ENCODE peak calls at places on chromosomes 11 and 22, in nine cellular contexts. Y is GM23338, B is astrocyte of the spinal cord, I is neural progenitor cell, D is fibroblast of pulmonary artery, U is PC-3, Z is SK-N-SH, F is lower lobe of right lung, L is GM10248. W is an unnamed sample.
A peak's percentile ranks its signal among the peaks of the same experiment; 100 is the strongest.

GRCh38 chr22:24952837-24953293 is 349 bp downstream of the KIAA1671 start:
- DNase-seq in Y (peak; percentile 88), B (peak; percentile 64), I (peak; percentile 88), D (peak; percentile 72), U (peak; percentile 71), Z (peak; percentile 84), F (peak; percentile 76), L (no peak), W (no peak)

GRCh38 chr11:95922536-95923440 is 1.1 kb downstream of the MTMR2 start:
- DNase-seq in Y (no peak), B (peak; percentile 27), I (no peak), D (peak; percentile 26), U (peak; percentile 36), Z (no peak), F (no peak), L (no peak), W (no peak)

GRCh38 chr11:87972133-87972532 is 203.1 kb downstream of the RAB38 start:
- DNase-seq in Y (no peak), B (no peak), I (no peak), D (no peak), U (no peak), Z (no peak), F (no peak), L (peak; percentile 10), W (no peak)

GRCh38 chr22:19990609-19991394 is 25.8 kb downstream of the ARVCF start:
- DNase-seq in Y (no peak), B (no peak), I (no peak), D (no peak), U (no peak), Z (peak; percentile 78), F (no peak), L (no peak), W (no peak)

GRCh38 chr11:69546735-69547370 is 65.4 kb downstream of the LINC01488 start:
- DNase-seq in Y (no peak), B (no peak), I (no peak), D (no peak), U (no peak), Z (no peak), F (peak; percentile 17), L (peak; percentile 64), W (no peak)

GRCh38 chr11:70828498-70829159 is 423.7 kb downstream of the SHANK2 start:
- DNase-seq in Y (no peak), B (no peak), I (no peak), D (no peak), U (no peak), Z (peak; percentile 53), F (no peak), L (no peak), W (no peak)

GRCh38 chr11:57321996-57322880 is 2.5 kb downstream of the TNKS1BP1 start:
- DNase-seq in Y (peak; percentile 86), B (peak; percentile 97), I (peak; percentile 88), D (peak; percentile 99), U (peak; percentile 93), Z (peak; percentile 85), F (peak; percentile 92), L (no peak), W (peak; percentile 94)

GRCh38 chr11:11450744-11451362 is 97.8 kb upstream of the CSNK2A3 start:
- DNase-seq in Y (no peak), B (peak; percentile 9), I (no peak), D (peak; percentile 24), U (peak; percentile 51), Z (no peak), F (no peak), L (no peak), W (no peak)

GRCh38 chr11:98561216-98561615 is 459.5 kb upstream of the CNTN5 start:
- DNase-seq in Y (peak; percentile 5), B (no peak), I (no peak), D (no peak), U (no peak), Z (no peak), F (no peak), L (no peak), W (no peak)

GRCh38 chr11:16191212-16191851 is 165.0 kb downstream of the SOX6 start:
- DNase-seq in Y (no peak), B (no peak), I (no peak), D (no peak), U (no peak), Z (no peak), F (no peak), L (peak; percentile 10), W (no peak)

GRCh38 chr22:21946262-21946925 is 6.3 kb downstream of the PPM1F start:
- DNase-seq in Y (no peak), B (no peak), I (no peak), D (no peak), U (no peak), Z (no peak), F (no peak), L (no peak), W (no peak)

GRCh38 chr11:46499821-46500220 is 94.0 kb downstream of the AMBRA1 start:
- DNase-seq in Y (no peak), B (no peak), I (no peak), D (no peak), U (no peak), Z (no peak), F (no peak), L (no peak), W (no peak)

GRCh38 chr11:3340025-3340424 is 38.9 kb downstream of the ZNF195 start:
- DNase-seq in Y (peak; percentile 1), B (peak; percentile 62), I (no peak), D (peak; percentile 66), U (peak; percentile 55), Z (no peak), F (no peak), L (no peak), W (no peak)

GRCh38 chr11:17368551-17368950 is 17.0 kb downstream of the NCR3LG1 start:
- DNase-seq in Y (no peak), B (no peak), I (no peak), D (no peak), U (no peak), Z (no peak), F (no peak), L (no peak), W (peak; percentile 5)

GRCh38 chr11:88480217-88480616 is 142.7 kb upstream of the CTSC start:
- DNase-seq in Y (no peak), B (peak; percentile 86), I (no peak), D (peak; percentile 93), U (peak; percentile 97), Z (no peak), F (no peak), L (no peak), W (no peak)

GRCh38 chr11:2987881-2988280 is 4.2 kb downstream of the NAP1L4 start:
- DNase-seq in Y (no peak), B (no peak), I (no peak), D (no peak), U (no peak), Z (no peak), F (no peak), L (no peak), W (no peak)

GRCh38 chr22:26990503-26991189 is 333.3 kb downstream of the MIAT start:
- DNase-seq in Y (no peak), B (no peak), I (no peak), D (no peak), U (no peak), Z (no peak), F (no peak), L (no peak), W (no peak)

GRCh38 chr22:37566329-37566837 is 6.1 kb downstream of the CDC42EP1 start:
- DNase-seq in Y (no peak), B (no peak), I (no peak), D (no peak), U (no peak), Z (no peak), F (peak; percentile 71), L (peak; percentile 60), W (no peak)

GRCh38 chr22:25024895-25025294 is 72.4 kb downstream of the KIAA1671 start:
- DNase-seq in Y (no peak), B (no peak), I (no peak), D (no peak), U (no peak), Z (no peak), F (no peak), L (no peak), W (no peak)

GRCh38 chr11:102819491-102819890 is 21.5 kb upstream of the MMP1 start:
- DNase-seq in Y (no peak), B (no peak), I (no peak), D (no peak), U (no peak), Z (no peak), F (no peak), L (no peak), W (no peak)

GRCh38 chr22:46055851-46056168 is 78.8 kb upstream of the WNT7B start:
- DNase-seq in Y (no peak), B (no peak), I (no peak), D (no peak), U (no peak), Z (no peak), F (no peak), L (no peak), W (no peak)
- TF ChIP-seq CTCF in Y (no peak), B (no peak), I (no peak), D (no peak), U (no peak), Z (peak; percentile 19), F (no peak), L (no peak), W (no peak)

DNA sequence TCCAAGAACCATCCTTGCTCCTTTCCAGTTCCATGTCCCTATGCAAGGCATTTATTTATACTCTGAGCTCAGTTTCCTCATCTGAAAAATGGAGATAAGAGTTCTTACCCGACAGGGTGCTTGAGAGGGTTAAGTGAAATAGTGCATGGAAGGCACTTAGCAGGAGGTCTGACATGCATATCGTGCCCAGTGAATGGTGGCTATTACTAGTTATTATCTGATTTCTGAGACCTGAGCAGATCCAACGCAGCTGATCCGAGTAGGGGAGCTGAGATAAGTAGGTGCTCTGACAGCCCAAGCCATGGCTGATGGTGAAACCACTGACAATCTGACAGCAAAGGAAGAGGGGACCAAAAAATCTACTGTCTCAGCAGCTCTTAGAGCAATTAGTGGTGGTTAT is 24.9 kb downstream of the NAV2 start:
- DNase-seq in Y (no peak), B (no peak), I (no peak), D (no peak), U (no peak), Z (no peak), F (no peak), L (no peak), W (no peak)
- TF ChIP-seq CTCF in Y (no peak), B (no peak), I (no peak), D (no peak), U (no peak), Z (no peak), F (no peak), L (no peak), W (no peak)

DNA sequence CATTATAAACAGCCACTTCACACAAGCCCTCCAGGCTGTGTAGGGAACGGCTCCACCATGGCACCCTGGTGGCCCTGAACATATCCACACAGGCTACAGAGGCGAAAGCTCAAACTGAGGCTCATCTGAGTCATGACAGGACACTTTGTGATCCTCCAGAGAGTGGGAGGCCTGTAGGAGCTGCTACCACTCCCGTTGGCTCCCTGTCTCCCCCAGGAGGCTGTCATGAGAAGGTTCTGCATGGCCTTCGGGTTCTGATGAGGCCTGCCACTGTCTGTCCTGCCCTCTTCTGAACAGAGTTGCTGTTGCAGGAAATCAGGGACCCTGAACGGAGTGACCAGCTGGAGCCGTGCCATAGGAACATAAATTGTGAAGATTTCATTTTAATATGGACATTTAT is 23.8 kb upstream of the ALDH3B2 start:
- DNase-seq in Y (peak; percentile 54), B (no peak), I (no peak), D (no peak), U (no peak), Z (no peak), F (no peak), L (peak; percentile 34), W (no peak)
- TF ChIP-seq CTCF in Y (peak; percentile 43), B (peak; percentile 16), I (no peak), D (peak; percentile 11), U (peak; percentile 36), Z (peak; percentile 6), F (no peak), L (peak; percentile 31), W (no peak)

GRCh38 chr11:37858398-37858797 is 1260.4 kb upstream of the RAG2 start:
- DNase-seq in Y (no peak), B (no peak), I (no peak), D (peak; percentile 8), U (peak; percentile 4), Z (no peak), F (no peak), L (no peak), W (no peak)
- TF ChIP-seq CTCF in Y (peak; percentile 28), B (peak; percentile 1), I (peak; percentile 20), D (peak; percentile 18), U (peak; percentile 48), Z (peak; percentile 45), F (no peak), L (no peak), W (peak; percentile 15)